ENCODE peak calls at places on chromosomes 5 and 9, in eight cellular contexts. One of them, this sample, is unnamed.
A peak's percentile ranks its signal among the peaks of the same experiment; 100 is the strongest.

GRCh38 chr9:72445291-72446000 is 76.0 kb upstream of the TMC1 start:
- DNase-seq in colonic mucosa: no peak
- DNase-seq in astrocyte of the spinal cord: no peak
- DNase-seq in activated CD8-positive, alpha-beta T cell treated with anti-CD3 and anti-CD28 coated beads for 36 hours: no peak
- DNase-seq in lower leg skin: no peak
- DNase-seq in RWPE1: no peak
- DNase-seq in cardiac muscle cell: no peak
- DNase-seq in GM20000: no peak
- DNase-seq in this sample: no peak

GRCh38 chr5:88203977-88204735 is 64.5 kb downstream of the TMEM161B start:
- DNase-seq in cardiac muscle cell: no peak
- DNase-seq in lower leg skin: no peak
- DNase-seq in colonic mucosa: no peak
- DNase-seq in RWPE1: no peak
- DNase-seq in GM20000: peak; percentile 18
- DNase-seq in activated CD8-positive, alpha-beta T cell treated with anti-CD3 and anti-CD28 coated beads for 36 hours: peak; percentile 68
- DNase-seq in astrocyte of the spinal cord: peak; percentile 80
- DNase-seq in this sample: peak; percentile 18

GRCh38 chr5:145921211-145921610 is 15.2 kb upstream of the SH3RF2 start:
- DNase-seq in activated CD8-positive, alpha-beta T cell treated with anti-CD3 and anti-CD28 coated beads for 36 hours: no peak
- DNase-seq in colonic mucosa: no peak
- DNase-seq in RWPE1: peak; percentile 49
- DNase-seq in astrocyte of the spinal cord: no peak
- DNase-seq in lower leg skin: no peak
- DNase-seq in GM20000: no peak
- DNase-seq in cardiac muscle cell: no peak
- DNase-seq in this sample: no peak

GRCh38 chr5:87120518-87121314 is 147.0 kb upstream of the RASA1 start:
- DNase-seq in GM20000: no peak
- DNase-seq in activated CD8-positive, alpha-beta T cell treated with anti-CD3 and anti-CD28 coated beads for 36 hours: peak; percentile 48
- DNase-seq in cardiac muscle cell: no peak
- DNase-seq in lower leg skin: no peak
- DNase-seq in colonic mucosa: no peak
- DNase-seq in RWPE1: peak; percentile 91
- DNase-seq in astrocyte of the spinal cord: peak; percentile 95
- DNase-seq in this sample: no peak

GRCh38 chr5:115898656-115899055 is 56.9 kb downstream of the AP3S1 start:
- DNase-seq in GM20000: no peak
- DNase-seq in lower leg skin: no peak
- DNase-seq in colonic mucosa: no peak
- DNase-seq in astrocyte of the spinal cord: peak; percentile 20
- DNase-seq in RWPE1: no peak
- DNase-seq in cardiac muscle cell: no peak
- DNase-seq in activated CD8-positive, alpha-beta T cell treated with anti-CD3 and anti-CD28 coated beads for 36 hours: no peak
- DNase-seq in this sample: no peak

GRCh38 chr9:5263568-5264218 is 32.5 kb downstream of the INSL4 start:
- DNase-seq in astrocyte of the spinal cord: peak; percentile 9
- DNase-seq in colonic mucosa: no peak
- DNase-seq in RWPE1: no peak
- DNase-seq in cardiac muscle cell: peak; percentile 27
- DNase-seq in GM20000: peak; percentile 24
- DNase-seq in lower leg skin: no peak
- DNase-seq in activated CD8-positive, alpha-beta T cell treated with anti-CD3 and anti-CD28 coated beads for 36 hours: no peak
- DNase-seq in this sample: no peak

GRCh38 chr5:16507716-16508115 is 42.1 kb upstream of the ZNF622 start:
- DNase-seq in astrocyte of the spinal cord: no peak
- DNase-seq in colonic mucosa: no peak
- DNase-seq in cardiac muscle cell: no peak
- DNase-seq in activated CD8-positive, alpha-beta T cell treated with anti-CD3 and anti-CD28 coated beads for 36 hours: no peak
- DNase-seq in RWPE1: no peak
- DNase-seq in lower leg skin: no peak
- DNase-seq in GM20000: no peak
- DNase-seq in this sample: no peak

GRCh38 chr5:30832519-30832918 is 361.0 kb upstream of the CDH6 start:
- DNase-seq in astrocyte of the spinal cord: peak; percentile 49
- DNase-seq in RWPE1: no peak
- DNase-seq in activated CD8-positive, alpha-beta T cell treated with anti-CD3 and anti-CD28 coated beads for 36 hours: no peak
- DNase-seq in lower leg skin: no peak
- DNase-seq in cardiac muscle cell: no peak
- DNase-seq in colonic mucosa: no peak
- DNase-seq in GM20000: no peak
- DNase-seq in this sample: no peak

GRCh38 chr5:406041-406440 is 36.9 kb upstream of the EXOC3 start:
- DNase-seq in colonic mucosa: no peak
- DNase-seq in activated CD8-positive, alpha-beta T cell treated with anti-CD3 and anti-CD28 coated beads for 36 hours: no peak
- DNase-seq in lower leg skin: no peak
- DNase-seq in astrocyte of the spinal cord: no peak
- DNase-seq in RWPE1: no peak
- DNase-seq in GM20000: no peak
- DNase-seq in cardiac muscle cell: no peak
- DNase-seq in this sample: no peak

GRCh38 chr5:159508344-159508743 is 178.1 kb upstream of the IL12B start:
- DNase-seq in astrocyte of the spinal cord: no peak
- DNase-seq in cardiac muscle cell: no peak
- DNase-seq in activated CD8-positive, alpha-beta T cell treated with anti-CD3 and anti-CD28 coated beads for 36 hours: no peak
- DNase-seq in RWPE1: no peak
- DNase-seq in colonic mucosa: no peak
- DNase-seq in lower leg skin: no peak
- DNase-seq in GM20000: no peak
- DNase-seq in this sample: no peak

GRCh38 chr5:143435207-143435657 is 31.7 kb upstream of the NR3C1 start:
- DNase-seq in activated CD8-positive, alpha-beta T cell treated with anti-CD3 and anti-CD28 coated beads for 36 hours: peak; percentile 49
- DNase-seq in astrocyte of the spinal cord: no peak
- DNase-seq in lower leg skin: peak; percentile 32
- DNase-seq in colonic mucosa: peak; percentile 24
- DNase-seq in GM20000: peak; percentile 71
- DNase-seq in RWPE1: no peak
- DNase-seq in cardiac muscle cell: no peak
- DNase-seq in this sample: no peak

GRCh38 chr5:143024227-143024920 is 254.2 kb downstream of the ARHGAP26 start:
- DNase-seq in RWPE1: no peak
- DNase-seq in colonic mucosa: no peak
- DNase-seq in lower leg skin: no peak
- DNase-seq in activated CD8-positive, alpha-beta T cell treated with anti-CD3 and anti-CD28 coated beads for 36 hours: no peak
- DNase-seq in GM20000: no peak
- DNase-seq in astrocyte of the spinal cord: no peak
- DNase-seq in cardiac muscle cell: no peak
- DNase-seq in this sample: no peak

GRCh38 chr5:172188033-172188892 is at the start of gene STK10:
- DNase-seq in colonic mucosa: peak; percentile 90
- DNase-seq in cardiac muscle cell: peak; percentile 91
- DNase-seq in astrocyte of the spinal cord: peak; percentile 92
- DNase-seq in RWPE1: peak; percentile 96
- DNase-seq in activated CD8-positive, alpha-beta T cell treated with anti-CD3 and anti-CD28 coated beads for 36 hours: peak; percentile 93
- DNase-seq in GM20000: peak; percentile 97
- DNase-seq in lower leg skin: peak; percentile 83
- DNase-seq in this sample: peak; percentile 89

GRCh38 chr5:72160299-72160698 is 53.0 kb downstream of the MAP1B start:
- DNase-seq in astrocyte of the spinal cord: peak; percentile 76
- DNase-seq in colonic mucosa: no peak
- DNase-seq in activated CD8-positive, alpha-beta T cell treated with anti-CD3 and anti-CD28 coated beads for 36 hours: no peak
- DNase-seq in lower leg skin: no peak
- DNase-seq in GM20000: no peak
- DNase-seq in cardiac muscle cell: no peak
- DNase-seq in RWPE1: no peak
- DNase-seq in this sample: no peak

GRCh38 chr9:123267481-123268239 is 726 bp downstream of the STRBP start:
- DNase-seq in GM20000: peak; percentile 32
- DNase-seq in activated CD8-positive, alpha-beta T cell treated with anti-CD3 and anti-CD28 coated beads for 36 hours: no peak
- DNase-seq in astrocyte of the spinal cord: no peak
- DNase-seq in cardiac muscle cell: peak; percentile 30
- DNase-seq in lower leg skin: no peak
- DNase-seq in RWPE1: peak; percentile 29
- DNase-seq in colonic mucosa: peak; percentile 33
- DNase-seq in this sample: no peak

GRCh38 chr5:176597417-176598389 is 12.3 kb downstream of the GPRIN1 start:
- DNase-seq in GM20000: no peak
- DNase-seq in RWPE1: no peak
- DNase-seq in cardiac muscle cell: no peak
- DNase-seq in activated CD8-positive, alpha-beta T cell treated with anti-CD3 and anti-CD28 coated beads for 36 hours: peak; percentile 46
- DNase-seq in astrocyte of the spinal cord: no peak
- DNase-seq in colonic mucosa: no peak
- DNase-seq in lower leg skin: no peak
- DNase-seq in this sample: no peak
- TF ChIP-seq CTCF in GM20000: no peak
- TF ChIP-seq CTCF in RWPE1: no peak
- TF ChIP-seq CTCF in cardiac muscle cell: no peak
- TF ChIP-seq CTCF in activated CD8-positive, alpha-beta T cell treated with anti-CD3 and anti-CD28 coated beads for 36 hours: no peak
- TF ChIP-seq CTCF in astrocyte of the spinal cord: no peak
- TF ChIP-seq CTCF in colonic mucosa: no peak
- TF ChIP-seq CTCF in lower leg skin: no peak
- TF ChIP-seq CTCF in this sample: no peak

GRCh38 chr9:124757589-124757988 is 13.5 kb downstream of the NR6A1 start:
- DNase-seq in lower leg skin: no peak
- DNase-seq in RWPE1: no peak
- DNase-seq in astrocyte of the spinal cord: no peak
- DNase-seq in colonic mucosa: no peak
- DNase-seq in cardiac muscle cell: peak; percentile 39
- DNase-seq in activated CD8-positive, alpha-beta T cell treated with anti-CD3 and anti-CD28 coated beads for 36 hours: no peak
- DNase-seq in GM20000: no peak
- DNase-seq in this sample: no peak

GRCh38 chr9:124752967-124753366 is 18.1 kb downstream of the NR6A1 start:
- DNase-seq in GM20000: no peak
- DNase-seq in cardiac muscle cell: no peak
- DNase-seq in activated CD8-positive, alpha-beta T cell treated with anti-CD3 and anti-CD28 coated beads for 36 hours: no peak
- DNase-seq in colonic mucosa: no peak
- DNase-seq in astrocyte of the spinal cord: peak; percentile 78
- DNase-seq in RWPE1: peak; percentile 71
- DNase-seq in lower leg skin: no peak
- DNase-seq in this sample: no peak

GRCh38 chr9:124756011-124756410 is 15.1 kb downstream of the NR6A1 start:
- DNase-seq in activated CD8-positive, alpha-beta T cell treated with anti-CD3 and anti-CD28 coated beads for 36 hours: no peak
- DNase-seq in colonic mucosa: no peak
- DNase-seq in cardiac muscle cell: no peak
- DNase-seq in RWPE1: no peak
- DNase-seq in astrocyte of the spinal cord: no peak
- DNase-seq in lower leg skin: no peak
- DNase-seq in GM20000: no peak
- DNase-seq in this sample: no peak

GRCh38 chr9:124755061-124755460 is 16.1 kb downstream of the NR6A1 start:
- DNase-seq in GM20000: no peak
- DNase-seq in colonic mucosa: no peak
- DNase-seq in activated CD8-positive, alpha-beta T cell treated with anti-CD3 and anti-CD28 coated beads for 36 hours: no peak
- DNase-seq in lower leg skin: no peak
- DNase-seq in astrocyte of the spinal cord: no peak
- DNase-seq in cardiac muscle cell: no peak
- DNase-seq in RWPE1: no peak
- DNase-seq in this sample: no peak

GRCh38 chr9:124754289-124754688 is 16.8 kb downstream of the NR6A1 start:
- DNase-seq in colonic mucosa: no peak
- DNase-seq in RWPE1: peak; percentile 43
- DNase-seq in GM20000: no peak
- DNase-seq in astrocyte of the spinal cord: peak; percentile 55
- DNase-seq in activated CD8-positive, alpha-beta T cell treated with anti-CD3 and anti-CD28 coated beads for 36 hours: no peak
- DNase-seq in lower leg skin: no peak
- DNase-seq in cardiac muscle cell: peak; percentile 34
- DNase-seq in this sample: no peak
- TF ChIP-seq CTCF in colonic mucosa: peak; percentile 36
- TF ChIP-seq CTCF in RWPE1: peak; percentile 63
- TF ChIP-seq CTCF in GM20000: no peak
- TF ChIP-seq CTCF in astrocyte of the spinal cord: peak; percentile 70
- TF ChIP-seq CTCF in activated CD8-positive, alpha-beta T cell treated with anti-CD3 and anti-CD28 coated beads for 36 hours: no peak
- TF ChIP-seq CTCF in lower leg skin: no peak
- TF ChIP-seq CTCF in cardiac muscle cell: peak; percentile 59
- TF ChIP-seq CTCF in this sample: peak; percentile 57

GRCh38 chr5:67371924-67372323 is 175.3 kb upstream of the CD180 start:
- DNase-seq in cardiac muscle cell: no peak
- DNase-seq in activated CD8-positive, alpha-beta T cell treated with anti-CD3 and anti-CD28 coated beads for 36 hours: no peak
- DNase-seq in RWPE1: no peak
- DNase-seq in astrocyte of the spinal cord: no peak
- DNase-seq in GM20000: no peak
- DNase-seq in lower leg skin: no peak
- DNase-seq in colonic mucosa: no peak
- DNase-seq in this sample: no peak

GRCh38 chr5:67374378-67374777 is 177.8 kb upstream of the CD180 start:
- DNase-seq in astrocyte of the spinal cord: no peak
- DNase-seq in colonic mucosa: no peak
- DNase-seq in lower leg skin: no peak
- DNase-seq in RWPE1: no peak
- DNase-seq in activated CD8-positive, alpha-beta T cell treated with anti-CD3 and anti-CD28 coated beads for 36 hours: no peak
- DNase-seq in cardiac muscle cell: no peak
- DNase-seq in GM20000: no peak
- DNase-seq in this sample: no peak

GRCh38 chr5:67373518-67373917 is 176.9 kb upstream of the CD180 start:
- DNase-seq in colonic mucosa: no peak
- DNase-seq in GM20000: no peak
- DNase-seq in RWPE1: no peak
- DNase-seq in lower leg skin: no peak
- DNase-seq in activated CD8-positive, alpha-beta T cell treated with anti-CD3 and anti-CD28 coated beads for 36 hours: no peak
- DNase-seq in cardiac muscle cell: no peak
- DNase-seq in astrocyte of the spinal cord: no peak
- DNase-seq in this sample: no peak

GRCh38 chr5:67375606-67376005 is 179.0 kb upstream of the CD180 start:
- DNase-seq in lower leg skin: no peak
- DNase-seq in colonic mucosa: no peak
- DNase-seq in cardiac muscle cell: no peak
- DNase-seq in GM20000: no peak
- DNase-seq in RWPE1: no peak
- DNase-seq in astrocyte of the spinal cord: no peak
- DNase-seq in activated CD8-positive, alpha-beta T cell treated with anti-CD3 and anti-CD28 coated beads for 36 hours: peak; percentile 22
- DNase-seq in this sample: no peak

DNA sequence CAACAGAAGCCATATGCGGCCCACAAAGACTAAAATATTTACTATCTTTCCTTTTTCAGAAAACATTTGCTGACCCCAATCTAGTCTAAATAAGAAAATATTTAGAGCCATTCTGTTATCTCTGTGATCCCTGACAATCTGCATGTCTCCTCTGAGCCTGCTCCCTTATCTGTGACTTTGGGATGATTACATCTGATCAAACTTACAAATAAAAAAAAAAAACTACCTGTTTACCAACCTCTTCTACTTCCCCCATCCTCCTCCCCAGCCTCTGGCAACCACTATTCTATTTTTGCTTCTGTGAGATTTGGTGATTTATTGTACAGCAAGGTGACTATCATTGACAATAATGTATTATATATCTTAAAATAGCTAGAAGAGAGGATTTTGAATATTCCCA is 176.3 kb upstream of the CD180 start:
- DNase-seq in astrocyte of the spinal cord: no peak
- DNase-seq in activated CD8-positive, alpha-beta T cell treated with anti-CD3 and anti-CD28 coated beads for 36 hours: no peak
- DNase-seq in colonic mucosa: no peak
- DNase-seq in cardiac muscle cell: no peak
- DNase-seq in RWPE1: no peak
- DNase-seq in lower leg skin: no peak
- DNase-seq in GM20000: no peak
- DNase-seq in this sample: no peak
- TF ChIP-seq CTCF in astrocyte of the spinal cord: no peak
- TF ChIP-seq CTCF in activated CD8-positive, alpha-beta T cell treated with anti-CD3 and anti-CD28 coated beads for 36 hours: no peak
- TF ChIP-seq CTCF in colonic mucosa: no peak
- TF ChIP-seq CTCF in cardiac muscle cell: no peak
- TF ChIP-seq CTCF in RWPE1: no peak
- TF ChIP-seq CTCF in lower leg skin: no peak
- TF ChIP-seq CTCF in GM20000: no peak
- TF ChIP-seq CTCF in this sample: no peak

DNA sequence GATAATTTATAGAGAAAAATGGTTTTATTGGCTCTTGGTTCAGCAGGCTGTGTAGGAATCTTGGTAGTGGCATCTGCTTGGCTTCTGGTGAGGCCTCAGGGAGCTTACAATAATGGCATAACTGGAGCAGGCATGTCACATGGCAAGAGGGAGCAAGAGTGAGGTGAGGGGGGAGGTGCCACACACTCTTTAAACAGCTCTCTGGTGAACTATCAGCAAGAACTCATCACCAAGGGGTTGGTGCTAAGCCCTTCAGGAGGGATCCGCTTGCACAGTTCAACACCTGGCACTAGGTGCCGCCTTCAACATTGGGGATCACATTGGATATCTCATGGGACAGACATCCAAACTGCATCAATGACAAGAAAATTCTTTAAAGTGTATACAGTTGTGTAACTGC is 10.5 kb downstream of the GPBP1 start:
- DNase-seq in astrocyte of the spinal cord: no peak
- DNase-seq in GM20000: no peak
- DNase-seq in lower leg skin: no peak
- DNase-seq in colonic mucosa: no peak
- DNase-seq in cardiac muscle cell: no peak
- DNase-seq in RWPE1: peak; percentile 29
- DNase-seq in activated CD8-positive, alpha-beta T cell treated with anti-CD3 and anti-CD28 coated beads for 36 hours: peak; percentile 15
- DNase-seq in this sample: no peak
- TF ChIP-seq CTCF in astrocyte of the spinal cord: no peak
- TF ChIP-seq CTCF in GM20000: no peak
- TF ChIP-seq CTCF in lower leg skin: no peak
- TF ChIP-seq CTCF in colonic mucosa: no peak
- TF ChIP-seq CTCF in cardiac muscle cell: no peak
- TF ChIP-seq CTCF in RWPE1: no peak
- TF ChIP-seq CTCF in activated CD8-positive, alpha-beta T cell treated with anti-CD3 and anti-CD28 coated beads for 36 hours: no peak
- TF ChIP-seq CTCF in this sample: no peak